ENCODE peak calls at places on chromosome 22, in six cellular contexts. P, E, Q, W, Z and M are unnamed samples.
A peak's percentile ranks its signal among the peaks of the same experiment; 100 is the strongest.

GRCh38 chr22:41661088-41661487 is 27.6 kb downstream of the SNU13 start:
- DNase-seq in E (no peak), W (no peak), Q (no peak), P (no peak), Z (no peak), M (no peak)

GRCh38 chr22:46618104-46618647 is 2.0 kb upstream of the GRAMD4 start:
- DNase-seq in Q (no peak), E (no peak), P (no peak), W (no peak), Z (no peak), M (no peak)

GRCh38 chr22:28268176-28268575 is 349.1 kb upstream of the PITPNB start:
- DNase-seq in E (no peak), W (no peak), P (no peak), Q (peak; percentile 19), Z (no peak), M (no peak)

GRCh38 chr22:48044484-48045060 is 1282.1 kb downstream of the TBC1D22A start:
- DNase-seq in P (no peak), W (no peak), E (no peak), Q (no peak), Z (no peak), M (no peak)

GRCh38 chr22:47143249-47143938 is 380.9 kb downstream of the TBC1D22A start:
- DNase-seq in E (no peak), Z (no peak), P (no peak), W (no peak), Q (no peak), M (no peak)

GRCh38 chr22:43464809-43465208 is 53.0 kb downstream of the MPPED1 start:
- DNase-seq in W (no peak), Z (no peak), E (no peak), P (no peak), Q (no peak), M (no peak)

GRCh38 chr22:27385261-27385998 is 416.1 kb downstream of the MN1 start:
- DNase-seq in Q (no peak), E (no peak), P (no peak), W (no peak), Z (no peak), M (no peak)

GRCh38 chr22:26524870-26525269 is 12.6 kb upstream of the TFIP11 start:
- DNase-seq in W (no peak), P (peak; percentile 54), Q (no peak), E (no peak), Z (no peak), M (no peak)

GRCh38 chr22:37199839-37200161 is 11.8 kb upstream of the C1QTNF6 start:
- DNase-seq in W (no peak), Q (no peak), E (no peak), P (peak; percentile 65), Z (no peak), M (no peak)

GRCh38 chr22:17970205-17970708 is 54.1 kb downstream of the MICAL3 start:
- DNase-seq in Z (peak; percentile 70), Q (peak; percentile 45), P (no peak), E (peak; percentile 31), W (no peak), M (no peak)

GRCh38 chr22:46721716-46722115 is 16.3 kb downstream of the CERK start:
- DNase-seq in W (no peak), P (peak; percentile 2), Z (no peak), E (no peak), Q (no peak), M (no peak)

GRCh38 chr22:43707650-43708049 is 104.5 kb downstream of the EFCAB6 start:
- DNase-seq in E (no peak), W (no peak), Q (no peak), Z (peak; percentile 11), P (no peak), M (no peak)

GRCh38 chr22:47316020-47316419 is 553.6 kb downstream of the TBC1D22A start:
- DNase-seq in Z (no peak), E (no peak), Q (no peak), W (no peak), P (no peak), M (no peak)

GRCh38 chr22:46849951-46850350 is 87.5 kb downstream of the TBC1D22A start:
- DNase-seq in Z (no peak), W (no peak), E (no peak), P (no peak), Q (no peak), M (no peak)

GRCh38 chr22:44572414-44573207 is 74.6 kb upstream of the RTL6 start:
- DNase-seq in W (no peak), P (no peak), E (no peak), Z (no peak), Q (no peak), M (peak; percentile 48)

GRCh38 chr22:21587803-21588611 is 20.5 kb downstream of the UBE2L3 start:
- DNase-seq in P (no peak), W (peak; percentile 8), Z (peak; percentile 66), E (peak; percentile 38), Q (no peak), M (no peak)

GRCh38 chr22:30943368-30943767 is 25.2 kb downstream of the MORC2 start:
- DNase-seq in P (no peak), Z (no peak), W (no peak), E (no peak), Q (no peak), M (no peak)

GRCh38 chr22:17754233-17754925 is 19.9 kb downstream of the BID start:
- DNase-seq in P (no peak), E (no peak), W (no peak), Q (no peak), Z (no peak), M (no peak)

GRCh38 chr22:36197065-36197440 is 4.6 kb downstream of the APOL4 start:
- DNase-seq in E (peak; percentile 87), Q (peak; percentile 43), W (no peak), Z (peak; percentile 94), P (peak; percentile 95), M (peak; percentile 73)

GRCh38 chr22:37742374-37743092 is 45.7 kb downstream of the TRIOBP start:
- DNase-seq in Q (peak; percentile 89), P (peak; percentile 64), W (no peak), Z (peak; percentile 95), E (peak; percentile 84), M (no peak)

GRCh38 chr22:47570300-47570685 is 807.8 kb downstream of the TBC1D22A start:
- DNase-seq in W (no peak), E (no peak), Q (no peak), Z (no peak), P (no peak), M (no peak)

GRCh38 chr22:36352775-36353507 is 34.8 kb downstream of the MYH9 start:
- DNase-seq in E (peak; percentile 74), P (peak; percentile 53), W (no peak), Q (peak; percentile 93), Z (peak; percentile 77), M (no peak)

GRCh38 chr22:50445071-50445879 is 29.6 kb downstream of the SBF1 start:
- DNase-seq in E (no peak), Z (no peak), Q (no peak), P (no peak), W (no peak), M (no peak)

GRCh38 chr22:50445880-50446707 is 28.7 kb downstream of the SBF1 start:
- DNase-seq in E (no peak), Q (no peak), Z (no peak), P (no peak), W (no peak), M (no peak)

GRCh38 chr22:50443801-50444625 is 30.8 kb downstream of the SBF1 start:
- DNase-seq in Z (no peak), W (no peak), E (no peak), Q (no peak), P (no peak), M (no peak)

GRCh38 chr22:50443202-50443601 is 31.6 kb downstream of the SBF1 start:
- DNase-seq in P (no peak), W (no peak), Q (no peak), E (no peak), Z (no peak), M (no peak)

GRCh38 chr22:50444663-50445062 is 30.2 kb downstream of the SBF1 start:
- DNase-seq in P (peak; percentile 53), W (peak; percentile 13), Q (peak; percentile 75), Z (peak; percentile 66), E (peak; percentile 79), M (no peak)
- H3K4me3 ChIP-seq in P (no peak overlapping the region), W (no peak overlapping the region), Q (no peak overlapping the region), Z (no peak overlapping the region), E (no peak overlapping the region), M (no peak overlapping the region)

GRCh38 chr22:39927544-39927943 is 26.7 kb downstream of the GRAP2 start:
- DNase-seq in Q (no peak), W (no peak), E (no peak), Z (no peak), P (no peak), M (no peak)
- TF ChIP-seq CTCF in Q (no peak), W (no peak), E (no peak), Z (peak; percentile 17), P (no peak), M (no peak)

GRCh38 chr22:39088688-39089032 is 8.4 kb upstream of the APOBEC3H start:
- DNase-seq in E (no peak), Z (no peak), Q (no peak), P (no peak), W (no peak), M (no peak)

GRCh38 chr22:39092111-39092867 is 4.8 kb upstream of the APOBEC3H start:
- DNase-seq in W (no peak), Q (no peak), Z (no peak), E (no peak), P (no peak), M (no peak)

GRCh38 chr22:39091136-39092081 is 5.6 kb upstream of the APOBEC3H start:
- DNase-seq in P (no peak), W (no peak), Q (no peak), Z (no peak), E (no peak), M (no peak)

GRCh38 chr22:39089928-39090327 is 7.1 kb upstream of the APOBEC3H start:
- DNase-seq in P (no peak), Z (no peak), Q (no peak), E (no peak), W (no peak), M (no peak)

DNA sequence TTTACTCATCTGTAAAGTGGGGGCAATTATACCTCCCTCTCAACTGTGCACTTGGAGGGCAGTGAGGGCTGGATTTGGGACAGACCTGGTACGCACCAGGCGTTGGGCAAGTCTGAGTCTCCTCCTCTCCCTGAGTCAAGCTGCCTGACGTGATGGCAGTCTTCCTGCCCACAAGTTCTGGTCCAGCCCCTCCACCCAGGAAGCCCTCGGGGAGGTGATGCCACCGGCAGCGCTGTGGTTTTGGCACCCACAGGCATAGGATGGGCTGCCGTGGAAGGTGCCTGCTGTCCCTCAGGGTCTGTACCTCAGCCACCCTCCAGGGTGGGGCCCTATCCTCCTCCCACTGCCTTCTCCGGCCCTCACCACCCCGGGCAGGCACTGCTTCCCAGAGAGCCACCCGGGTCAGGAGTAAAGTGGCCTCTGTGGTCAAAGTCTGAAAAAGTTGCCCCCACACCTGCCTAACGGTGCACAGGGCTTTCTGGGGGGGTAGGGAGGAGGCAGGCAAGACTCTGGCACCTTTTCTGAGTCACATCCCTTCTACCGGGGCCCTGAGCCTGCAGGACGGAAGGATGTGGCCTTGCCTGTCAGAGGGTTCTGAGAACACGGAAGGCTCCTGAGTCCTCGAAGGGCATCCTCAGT is 6.5 kb upstream of the APOBEC3H start:
- DNase-seq in Z (no peak), P (no peak), Q (no peak), E (no peak), W (no peak), M (peak; percentile 71)
- H3K4me3 ChIP-seq in Z (no peak overlapping the region), P (no peak overlapping the region), Q (no peak overlapping the region), E (no peak overlapping the region), W (no peak overlapping the region), M (no peak overlapping the region)

DNA sequence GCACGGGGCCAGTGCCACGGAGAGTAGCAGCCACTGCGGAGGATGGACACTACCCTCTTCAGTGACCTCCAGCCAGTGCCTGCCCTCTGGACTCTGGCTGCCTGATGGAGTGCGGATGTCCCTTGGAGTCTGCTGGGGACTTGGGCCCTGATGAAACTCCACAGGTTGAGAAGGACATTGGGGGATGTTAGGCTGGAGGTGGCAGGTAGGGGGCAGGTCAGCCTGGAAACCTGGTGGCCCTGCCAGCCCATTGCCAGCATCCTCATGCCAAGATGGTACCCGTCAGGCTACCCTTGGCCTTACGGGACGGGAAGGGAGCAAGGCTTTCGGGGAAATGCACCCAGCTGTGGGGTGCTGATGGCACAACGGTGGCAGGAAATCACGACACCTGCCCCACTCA is 4.0 kb downstream of the CABP7 start:
- DNase-seq in Q (no peak), Z (no peak), P (no peak), E (no peak), W (no peak), M (no peak)
- TF ChIP-seq CTCF in Q (no peak), Z (no peak), P (no peak), E (no peak), W (no peak), M (no peak)